ENCODE peak calls at places on chromosomes 13 and 19, in five cellular contexts. B is SK-N-SH, R is K562, A is GM12878, J is HepG2. O is an unnamed sample.

GRCh38 chr13:40192516-40193257 is 473.8 kb downstream of the FOXO1 start:
- DNase-seq in B (no peak), J (no peak), A (no peak), R (no peak), O (no peak)

GRCh38 chr19:55086730-55087541 is 11.3 kb downstream of the EPS8L1 start:
- DNase-seq in J (no peak), R (peak), A (no peak), B (peak), O (peak)

GRCh38 chr13:96817336-96817941 is 176.8 kb downstream of the OXGR1 start:
- DNase-seq in B (peak), R (peak), J (peak), A (no peak), O (peak)

GRCh38 chr13:74868044-74868443 is 613.9 kb downstream of the TBC1D4 start:
- DNase-seq in B (no peak), A (no peak), J (no peak), R (no peak), O (no peak)

GRCh38 chr13:58620171-58620570 is 988.6 kb downstream of the PCDH17 start:
- DNase-seq in J (no peak), A (no peak), B (peak), R (no peak), O (no peak)

GRCh38 chr13:89457977-89458376 is 1786.8 kb downstream of the SLITRK5 start:
- DNase-seq in B (no peak), A (no peak), R (no peak), J (no peak), O (peak)

GRCh38 chr13:60572003-60572792 is 175.2 kb downstream of the TDRD3 start:
- DNase-seq in R (no peak), B (no peak), J (peak), A (no peak), O (peak)

GRCh38 chr13:102846261-102847015 is 606 bp downstream of the ERCC5 start:
- DNase-seq in J (peak), B (peak), R (no peak), A (no peak), O (peak)

GRCh38 chr13:74056829-74057564 is 77.2 kb downstream of the KLF12 start:
- DNase-seq in J (no peak), A (no peak), R (no peak), B (no peak), O (no peak)

GRCh38 chr13:32087955-32088747 is 56.6 kb downstream of the FRY start:
- DNase-seq in R (no peak), J (peak), B (no peak), A (no peak), O (peak)
- TF ChIP-seq MXI1 in R (no peak), J (no peak), B (no peak), A (no peak), O (no peak)

GRCh38 chr19:43464089-43464775 is 1.2 kb downstream of the LYPD3 start:
- DNase-seq in A (no peak), B (peak), R (peak), J (no peak), O (no peak)
- TF ChIP-seq MXI1 in A (no peak), B (no peak), R (no peak), J (no peak), O (no peak)

GRCh38 chr13:100881291-100881864 is 206.8 kb upstream of the TMTC4 start:
- DNase-seq in B (peak), A (no peak), R (no peak), J (no peak), O (no peak)
- TF ChIP-seq MXI1 in B (no peak), A (no peak), R (no peak), J (no peak), O (no peak)

GRCh38 chr19:47750752-47751151 is 5.4 kb downstream of the NOP53 start:
- DNase-seq in A (no peak), J (no peak), B (no peak), R (no peak), O (no peak)
- TF ChIP-seq MXI1 in A (no peak), J (no peak), B (no peak), R (no peak), O (no peak)

DNA sequence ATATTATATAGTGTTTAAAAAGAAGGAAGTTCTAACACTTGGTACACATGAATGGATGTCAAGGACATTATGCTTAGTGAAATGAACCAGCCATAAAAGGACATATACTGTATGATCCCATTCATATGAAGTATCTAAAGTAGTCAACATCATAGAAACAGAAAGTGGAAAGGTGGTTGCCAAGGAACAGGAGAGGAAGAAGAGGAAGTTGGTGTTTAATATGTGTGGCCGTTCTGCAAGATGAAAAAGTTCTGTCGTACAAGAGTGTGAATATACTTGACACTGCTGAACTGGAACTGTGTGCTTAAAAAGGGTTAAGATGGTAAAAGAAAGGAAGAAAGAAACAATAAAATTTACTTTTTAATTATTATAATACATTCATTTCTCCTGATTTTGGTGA is 33.1 kb upstream of the C1QTNF9 start:
- DNase-seq in B (no peak), J (no peak), A (peak), R (no peak), O (no peak)
- TF ChIP-seq MXI1 in B (no peak), J (no peak), A (no peak), R (no peak), O (no peak)